ENCODE peak calls at places on chromosomes 11 and 22, in eight cellular contexts. One of them, this sample, is unnamed.

GRCh38 chr11:122159173-122159701 is 43.2 kb upstream of the BLID start:
- DNase-seq in HS-5: no peak
- DNase-seq in stimulated activated CD4-positive, alpha-beta T cell treated with anti-CD3 and anti-CD28 coated beads, TNF-alpha, amount 100 ng/mL, for 1 hour: no peak
- DNase-seq in AG04449: no peak
- DNase-seq in activated T-cell treated with anti-CD3 and anti-CD28 coated beads, Interleukin-2, amount 50 U/mL, for 1 hour: no peak
- DNase-seq in NCI-H1694 treated with DMSO at 0.1 percent for 48 hours: no peak
- DNase-seq in NCI-H1417: no peak
- DNase-seq in stomach: no peak
- DNase-seq in this sample: no peak

GRCh38 chr11:103906291-103906850 is 130.1 kb upstream of the DDI1 start:
- DNase-seq in HS-5: no peak
- DNase-seq in stimulated activated CD4-positive, alpha-beta T cell treated with anti-CD3 and anti-CD28 coated beads, TNF-alpha, amount 100 ng/mL, for 1 hour: no peak
- DNase-seq in AG04449: no peak
- DNase-seq in activated T-cell treated with anti-CD3 and anti-CD28 coated beads, Interleukin-2, amount 50 U/mL, for 1 hour: no peak
- DNase-seq in NCI-H1694 treated with DMSO at 0.1 percent for 48 hours: no peak
- DNase-seq in NCI-H1417: no peak
- DNase-seq in stomach: no peak
- DNase-seq in this sample: no peak

GRCh38 chr22:44710474-44711235 is 8.7 kb downstream of the PRR5 start:
- DNase-seq in HS-5: no peak
- DNase-seq in stimulated activated CD4-positive, alpha-beta T cell treated with anti-CD3 and anti-CD28 coated beads, TNF-alpha, amount 100 ng/mL, for 1 hour: no peak
- DNase-seq in AG04449: no peak
- DNase-seq in activated T-cell treated with anti-CD3 and anti-CD28 coated beads, Interleukin-2, amount 50 U/mL, for 1 hour: peak
- DNase-seq in NCI-H1694 treated with DMSO at 0.1 percent for 48 hours: no peak
- DNase-seq in NCI-H1417: peak
- DNase-seq in stomach: peak
- DNase-seq in this sample: no peak

GRCh38 chr11:76267563-76267962 is 61.3 kb upstream of the WNT11 start:
- DNase-seq in HS-5: no peak
- DNase-seq in stimulated activated CD4-positive, alpha-beta T cell treated with anti-CD3 and anti-CD28 coated beads, TNF-alpha, amount 100 ng/mL, for 1 hour: no peak
- DNase-seq in AG04449: no peak
- DNase-seq in activated T-cell treated with anti-CD3 and anti-CD28 coated beads, Interleukin-2, amount 50 U/mL, for 1 hour: no peak
- DNase-seq in NCI-H1694 treated with DMSO at 0.1 percent for 48 hours: no peak
- DNase-seq in NCI-H1417: no peak
- DNase-seq in stomach: no peak
- DNase-seq in this sample: no peak

GRCh38 chr11:48052183-48053040 is 72.1 kb downstream of the PTPRJ start:
- DNase-seq in HS-5: no peak
- DNase-seq in stimulated activated CD4-positive, alpha-beta T cell treated with anti-CD3 and anti-CD28 coated beads, TNF-alpha, amount 100 ng/mL, for 1 hour: no peak
- DNase-seq in AG04449: no peak
- DNase-seq in activated T-cell treated with anti-CD3 and anti-CD28 coated beads, Interleukin-2, amount 50 U/mL, for 1 hour: no peak
- DNase-seq in NCI-H1694 treated with DMSO at 0.1 percent for 48 hours: no peak
- DNase-seq in NCI-H1417: peak
- DNase-seq in stomach: peak
- DNase-seq in this sample: peak

GRCh38 chr11:102971766-102972165 is 16.2 kb upstream of the MMP13 start:
- DNase-seq in HS-5: no peak
- DNase-seq in stimulated activated CD4-positive, alpha-beta T cell treated with anti-CD3 and anti-CD28 coated beads, TNF-alpha, amount 100 ng/mL, for 1 hour: no peak
- DNase-seq in AG04449: peak
- DNase-seq in activated T-cell treated with anti-CD3 and anti-CD28 coated beads, Interleukin-2, amount 50 U/mL, for 1 hour: no peak
- DNase-seq in NCI-H1694 treated with DMSO at 0.1 percent for 48 hours: no peak
- DNase-seq in NCI-H1417: no peak
- DNase-seq in stomach: no peak
- DNase-seq in this sample: no peak

GRCh38 chr11:44556735-44557409 is 8.6 kb upstream of the CD82 start:
- DNase-seq in HS-5: no peak
- DNase-seq in stimulated activated CD4-positive, alpha-beta T cell treated with anti-CD3 and anti-CD28 coated beads, TNF-alpha, amount 100 ng/mL, for 1 hour: peak
- DNase-seq in AG04449: no peak
- DNase-seq in activated T-cell treated with anti-CD3 and anti-CD28 coated beads, Interleukin-2, amount 50 U/mL, for 1 hour: peak
- DNase-seq in NCI-H1694 treated with DMSO at 0.1 percent for 48 hours: peak
- DNase-seq in NCI-H1417: peak
- DNase-seq in stomach: peak
- DNase-seq in this sample: no peak

GRCh38 chr11:76551400-76551799 is 106.6 kb downstream of the EMSY start:
- DNase-seq in HS-5: no peak
- DNase-seq in stimulated activated CD4-positive, alpha-beta T cell treated with anti-CD3 and anti-CD28 coated beads, TNF-alpha, amount 100 ng/mL, for 1 hour: no peak
- DNase-seq in AG04449: no peak
- DNase-seq in activated T-cell treated with anti-CD3 and anti-CD28 coated beads, Interleukin-2, amount 50 U/mL, for 1 hour: no peak
- DNase-seq in NCI-H1694 treated with DMSO at 0.1 percent for 48 hours: no peak
- DNase-seq in NCI-H1417: no peak
- DNase-seq in stomach: no peak
- DNase-seq in this sample: no peak

GRCh38 chr11:9180784-9181183 is 84.4 kb downstream of the DENND5A start:
- DNase-seq in HS-5: no peak
- DNase-seq in stimulated activated CD4-positive, alpha-beta T cell treated with anti-CD3 and anti-CD28 coated beads, TNF-alpha, amount 100 ng/mL, for 1 hour: no peak
- DNase-seq in AG04449: peak
- DNase-seq in activated T-cell treated with anti-CD3 and anti-CD28 coated beads, Interleukin-2, amount 50 U/mL, for 1 hour: no peak
- DNase-seq in NCI-H1694 treated with DMSO at 0.1 percent for 48 hours: no peak
- DNase-seq in NCI-H1417: no peak
- DNase-seq in stomach: no peak
- DNase-seq in this sample: no peak

GRCh38 chr11:114321621-114322257 is 25.5 kb downstream of the NNMT start:
- DNase-seq in HS-5: peak
- DNase-seq in stimulated activated CD4-positive, alpha-beta T cell treated with anti-CD3 and anti-CD28 coated beads, TNF-alpha, amount 100 ng/mL, for 1 hour: no peak
- DNase-seq in AG04449: peak
- DNase-seq in activated T-cell treated with anti-CD3 and anti-CD28 coated beads, Interleukin-2, amount 50 U/mL, for 1 hour: no peak
- DNase-seq in NCI-H1694 treated with DMSO at 0.1 percent for 48 hours: no peak
- DNase-seq in NCI-H1417: no peak
- DNase-seq in stomach: no peak
- DNase-seq in this sample: peak

GRCh38 chr11:109993786-109994185 is 99.4 kb upstream of the ZC3H12C start:
- DNase-seq in HS-5: no peak
- DNase-seq in stimulated activated CD4-positive, alpha-beta T cell treated with anti-CD3 and anti-CD28 coated beads, TNF-alpha, amount 100 ng/mL, for 1 hour: no peak
- DNase-seq in AG04449: peak
- DNase-seq in activated T-cell treated with anti-CD3 and anti-CD28 coated beads, Interleukin-2, amount 50 U/mL, for 1 hour: no peak
- DNase-seq in NCI-H1694 treated with DMSO at 0.1 percent for 48 hours: no peak
- DNase-seq in NCI-H1417: no peak
- DNase-seq in stomach: no peak
- DNase-seq in this sample: no peak

GRCh38 chr11:76656571-76657081 is 13.9 kb downstream of the LRRC32 start:
- DNase-seq in HS-5: no peak
- DNase-seq in stimulated activated CD4-positive, alpha-beta T cell treated with anti-CD3 and anti-CD28 coated beads, TNF-alpha, amount 100 ng/mL, for 1 hour: no peak
- DNase-seq in AG04449: no peak
- DNase-seq in activated T-cell treated with anti-CD3 and anti-CD28 coated beads, Interleukin-2, amount 50 U/mL, for 1 hour: no peak
- DNase-seq in NCI-H1694 treated with DMSO at 0.1 percent for 48 hours: no peak
- DNase-seq in NCI-H1417: no peak
- DNase-seq in stomach: peak
- DNase-seq in this sample: no peak

GRCh38 chr22:48239461-48240164 is 1477.2 kb downstream of the TBC1D22A start:
- DNase-seq in HS-5: no peak
- DNase-seq in stimulated activated CD4-positive, alpha-beta T cell treated with anti-CD3 and anti-CD28 coated beads, TNF-alpha, amount 100 ng/mL, for 1 hour: no peak
- DNase-seq in AG04449: no peak
- DNase-seq in activated T-cell treated with anti-CD3 and anti-CD28 coated beads, Interleukin-2, amount 50 U/mL, for 1 hour: no peak
- DNase-seq in NCI-H1694 treated with DMSO at 0.1 percent for 48 hours: no peak
- DNase-seq in NCI-H1417: no peak
- DNase-seq in stomach: peak
- DNase-seq in this sample: no peak

GRCh38 chr22:45216133-45217003 is 24.3 kb downstream of the KIAA0930 start:
- DNase-seq in HS-5: no peak
- DNase-seq in stimulated activated CD4-positive, alpha-beta T cell treated with anti-CD3 and anti-CD28 coated beads, TNF-alpha, amount 100 ng/mL, for 1 hour: no peak
- DNase-seq in AG04449: no peak
- DNase-seq in activated T-cell treated with anti-CD3 and anti-CD28 coated beads, Interleukin-2, amount 50 U/mL, for 1 hour: no peak
- DNase-seq in NCI-H1694 treated with DMSO at 0.1 percent for 48 hours: no peak
- DNase-seq in NCI-H1417: no peak
- DNase-seq in stomach: no peak
- DNase-seq in this sample: no peak

GRCh38 chr11:115996125-115996807 is 492.1 kb upstream of the CADM1 start:
- DNase-seq in HS-5: no peak
- DNase-seq in stimulated activated CD4-positive, alpha-beta T cell treated with anti-CD3 and anti-CD28 coated beads, TNF-alpha, amount 100 ng/mL, for 1 hour: no peak
- DNase-seq in AG04449: no peak
- DNase-seq in activated T-cell treated with anti-CD3 and anti-CD28 coated beads, Interleukin-2, amount 50 U/mL, for 1 hour: no peak
- DNase-seq in NCI-H1694 treated with DMSO at 0.1 percent for 48 hours: no peak
- DNase-seq in NCI-H1417: no peak
- DNase-seq in stomach: no peak
- DNase-seq in this sample: no peak

GRCh38 chr11:32615422-32615821 is 31.8 kb downstream of the EIF3M start:
- DNase-seq in HS-5: no peak
- DNase-seq in stimulated activated CD4-positive, alpha-beta T cell treated with anti-CD3 and anti-CD28 coated beads, TNF-alpha, amount 100 ng/mL, for 1 hour: no peak
- DNase-seq in AG04449: no peak
- DNase-seq in activated T-cell treated with anti-CD3 and anti-CD28 coated beads, Interleukin-2, amount 50 U/mL, for 1 hour: no peak
- DNase-seq in NCI-H1694 treated with DMSO at 0.1 percent for 48 hours: peak
- DNase-seq in NCI-H1417: no peak
- DNase-seq in stomach: no peak
- DNase-seq in this sample: no peak

GRCh38 chr11:66768088-66768521 is 39.1 kb upstream of the SPTBN2 start:
- DNase-seq in HS-5: no peak
- DNase-seq in stimulated activated CD4-positive, alpha-beta T cell treated with anti-CD3 and anti-CD28 coated beads, TNF-alpha, amount 100 ng/mL, for 1 hour: no peak
- DNase-seq in AG04449: no peak
- DNase-seq in activated T-cell treated with anti-CD3 and anti-CD28 coated beads, Interleukin-2, amount 50 U/mL, for 1 hour: no peak
- DNase-seq in NCI-H1694 treated with DMSO at 0.1 percent for 48 hours: no peak
- DNase-seq in NCI-H1417: no peak
- DNase-seq in stomach: no peak
- DNase-seq in this sample: peak

GRCh38 chr11:92885600-92885999 is 83.9 kb upstream of the MTNR1B start:
- DNase-seq in HS-5: no peak
- DNase-seq in stimulated activated CD4-positive, alpha-beta T cell treated with anti-CD3 and anti-CD28 coated beads, TNF-alpha, amount 100 ng/mL, for 1 hour: no peak
- DNase-seq in AG04449: no peak
- DNase-seq in activated T-cell treated with anti-CD3 and anti-CD28 coated beads, Interleukin-2, amount 50 U/mL, for 1 hour: no peak
- DNase-seq in NCI-H1694 treated with DMSO at 0.1 percent for 48 hours: no peak
- DNase-seq in NCI-H1417: peak
- DNase-seq in stomach: no peak
- DNase-seq in this sample: no peak

GRCh38 chr22:24331468-24332440 is 61.1 kb downstream of the SPECC1L start:
- DNase-seq in HS-5: no peak
- DNase-seq in stimulated activated CD4-positive, alpha-beta T cell treated with anti-CD3 and anti-CD28 coated beads, TNF-alpha, amount 100 ng/mL, for 1 hour: no peak
- DNase-seq in AG04449: no peak
- DNase-seq in activated T-cell treated with anti-CD3 and anti-CD28 coated beads, Interleukin-2, amount 50 U/mL, for 1 hour: no peak
- DNase-seq in NCI-H1694 treated with DMSO at 0.1 percent for 48 hours: no peak
- DNase-seq in NCI-H1417: no peak
- DNase-seq in stomach: no peak
- DNase-seq in this sample: no peak

GRCh38 chr11:46800177-46800576 is 45.9 kb downstream of the CKAP5 start:
- DNase-seq in HS-5: no peak
- DNase-seq in stimulated activated CD4-positive, alpha-beta T cell treated with anti-CD3 and anti-CD28 coated beads, TNF-alpha, amount 100 ng/mL, for 1 hour: no peak
- DNase-seq in AG04449: no peak
- DNase-seq in activated T-cell treated with anti-CD3 and anti-CD28 coated beads, Interleukin-2, amount 50 U/mL, for 1 hour: no peak
- DNase-seq in NCI-H1694 treated with DMSO at 0.1 percent for 48 hours: no peak
- DNase-seq in NCI-H1417: no peak
- DNase-seq in stomach: no peak
- DNase-seq in this sample: no peak

GRCh38 chr11:57904369-57904768 is 119.3 kb upstream of the OR9Q1 start:
- DNase-seq in HS-5: no peak
- DNase-seq in stimulated activated CD4-positive, alpha-beta T cell treated with anti-CD3 and anti-CD28 coated beads, TNF-alpha, amount 100 ng/mL, for 1 hour: no peak
- DNase-seq in AG04449: no peak
- DNase-seq in activated T-cell treated with anti-CD3 and anti-CD28 coated beads, Interleukin-2, amount 50 U/mL, for 1 hour: no peak
- DNase-seq in NCI-H1694 treated with DMSO at 0.1 percent for 48 hours: no peak
- DNase-seq in NCI-H1417: no peak
- DNase-seq in stomach: no peak
- DNase-seq in this sample: no peak

GRCh38 chr11:115498354-115498753 is 5.9 kb downstream of the CADM1 start:
- DNase-seq in HS-5: no peak
- DNase-seq in stimulated activated CD4-positive, alpha-beta T cell treated with anti-CD3 and anti-CD28 coated beads, TNF-alpha, amount 100 ng/mL, for 1 hour: no peak
- DNase-seq in AG04449: no peak
- DNase-seq in activated T-cell treated with anti-CD3 and anti-CD28 coated beads, Interleukin-2, amount 50 U/mL, for 1 hour: no peak
- DNase-seq in NCI-H1694 treated with DMSO at 0.1 percent for 48 hours: no peak
- DNase-seq in NCI-H1417: peak
- DNase-seq in stomach: no peak
- DNase-seq in this sample: no peak

GRCh38 chr11:9914064-9914463 is 250.2 kb downstream of the SWAP70 start:
- DNase-seq in HS-5: no peak
- DNase-seq in stimulated activated CD4-positive, alpha-beta T cell treated with anti-CD3 and anti-CD28 coated beads, TNF-alpha, amount 100 ng/mL, for 1 hour: no peak
- DNase-seq in AG04449: no peak
- DNase-seq in activated T-cell treated with anti-CD3 and anti-CD28 coated beads, Interleukin-2, amount 50 U/mL, for 1 hour: no peak
- DNase-seq in NCI-H1694 treated with DMSO at 0.1 percent for 48 hours: no peak
- DNase-seq in NCI-H1417: no peak
- DNase-seq in stomach: no peak
- DNase-seq in this sample: no peak

GRCh38 chr11:68840661-68841653 is 759 bp downstream of the CPT1A start:
- DNase-seq in HS-5: no peak
- DNase-seq in stimulated activated CD4-positive, alpha-beta T cell treated with anti-CD3 and anti-CD28 coated beads, TNF-alpha, amount 100 ng/mL, for 1 hour: no peak
- DNase-seq in AG04449: no peak
- DNase-seq in activated T-cell treated with anti-CD3 and anti-CD28 coated beads, Interleukin-2, amount 50 U/mL, for 1 hour: peak
- DNase-seq in NCI-H1694 treated with DMSO at 0.1 percent for 48 hours: no peak
- DNase-seq in NCI-H1417: peak
- DNase-seq in stomach: peak
- DNase-seq in this sample: no peak

GRCh38 chr11:130209944-130210854 is 50.6 kb downstream of the ST14 start:
- DNase-seq in HS-5: no peak
- DNase-seq in stimulated activated CD4-positive, alpha-beta T cell treated with anti-CD3 and anti-CD28 coated beads, TNF-alpha, amount 100 ng/mL, for 1 hour: no peak
- DNase-seq in AG04449: no peak
- DNase-seq in activated T-cell treated with anti-CD3 and anti-CD28 coated beads, Interleukin-2, amount 50 U/mL, for 1 hour: no peak
- DNase-seq in NCI-H1694 treated with DMSO at 0.1 percent for 48 hours: no peak
- DNase-seq in NCI-H1417: no peak
- DNase-seq in stomach: peak
- DNase-seq in this sample: no peak

GRCh38 chr11:34719303-34719848 is 98.5 kb downstream of the EHF start:
- DNase-seq in HS-5: no peak
- DNase-seq in stimulated activated CD4-positive, alpha-beta T cell treated with anti-CD3 and anti-CD28 coated beads, TNF-alpha, amount 100 ng/mL, for 1 hour: no peak
- DNase-seq in AG04449: no peak
- DNase-seq in activated T-cell treated with anti-CD3 and anti-CD28 coated beads, Interleukin-2, amount 50 U/mL, for 1 hour: no peak
- DNase-seq in NCI-H1694 treated with DMSO at 0.1 percent for 48 hours: no peak
- DNase-seq in NCI-H1417: no peak
- DNase-seq in stomach: no peak
- DNase-seq in this sample: no peak

GRCh38 chr11:57438345-57439280 is 11.7 kb upstream of the SLC43A3 start:
- DNase-seq in HS-5: no peak
- DNase-seq in stimulated activated CD4-positive, alpha-beta T cell treated with anti-CD3 and anti-CD28 coated beads, TNF-alpha, amount 100 ng/mL, for 1 hour: no peak
- DNase-seq in AG04449: no peak
- DNase-seq in activated T-cell treated with anti-CD3 and anti-CD28 coated beads, Interleukin-2, amount 50 U/mL, for 1 hour: no peak
- DNase-seq in NCI-H1694 treated with DMSO at 0.1 percent for 48 hours: no peak
- DNase-seq in NCI-H1417: no peak
- DNase-seq in stomach: no peak
- DNase-seq in this sample: no peak

GRCh38 chr11:116986521-116987105 is 111.6 kb downstream of the SIK3 start:
- DNase-seq in HS-5: peak
- DNase-seq in stimulated activated CD4-positive, alpha-beta T cell treated with anti-CD3 and anti-CD28 coated beads, TNF-alpha, amount 100 ng/mL, for 1 hour: no peak
- DNase-seq in AG04449: no peak
- DNase-seq in activated T-cell treated with anti-CD3 and anti-CD28 coated beads, Interleukin-2, amount 50 U/mL, for 1 hour: no peak
- DNase-seq in NCI-H1694 treated with DMSO at 0.1 percent for 48 hours: no peak
- DNase-seq in NCI-H1417: no peak
- DNase-seq in stomach: no peak
- DNase-seq in this sample: peak

GRCh38 chr11:57874981-57875380 is 113.4 kb downstream of the CTNND1 start:
- DNase-seq in HS-5: no peak
- DNase-seq in stimulated activated CD4-positive, alpha-beta T cell treated with anti-CD3 and anti-CD28 coated beads, TNF-alpha, amount 100 ng/mL, for 1 hour: no peak
- DNase-seq in AG04449: no peak
- DNase-seq in activated T-cell treated with anti-CD3 and anti-CD28 coated beads, Interleukin-2, amount 50 U/mL, for 1 hour: no peak
- DNase-seq in NCI-H1694 treated with DMSO at 0.1 percent for 48 hours: no peak
- DNase-seq in NCI-H1417: no peak
- DNase-seq in stomach: no peak
- DNase-seq in this sample: no peak

GRCh38 chr22:23537421-23537820 is 42.7 kb downstream of the IGLL1 start:
- DNase-seq in HS-5: no peak
- DNase-seq in stimulated activated CD4-positive, alpha-beta T cell treated with anti-CD3 and anti-CD28 coated beads, TNF-alpha, amount 100 ng/mL, for 1 hour: no peak
- DNase-seq in AG04449: no peak
- DNase-seq in activated T-cell treated with anti-CD3 and anti-CD28 coated beads, Interleukin-2, amount 50 U/mL, for 1 hour: no peak
- DNase-seq in NCI-H1694 treated with DMSO at 0.1 percent for 48 hours: no peak
- DNase-seq in NCI-H1417: peak
- DNase-seq in stomach: no peak
- DNase-seq in this sample: no peak